ENCODE peak calls at places on chromosome 2, in six cellular contexts. One of them, this sample, is unnamed.

GRCh38 chr2:158011055-158011771 is 90.5 kb upstream of the UPP2 start:
- DNase-seq in GM03348: no peak
- DNase-seq in NCI-H510A treated with DMSO at 0.1 percent for 48 hours: no peak
- DNase-seq in iris pigment epithelial cell: peak
- DNase-seq in HS-5: no peak
- DNase-seq in WTC11: peak
- DNase-seq in this sample: peak

GRCh38 chr2:148922776-148923175 is 47.7 kb downstream of the KIF5C start:
- DNase-seq in GM03348: no peak
- DNase-seq in NCI-H510A treated with DMSO at 0.1 percent for 48 hours: no peak
- DNase-seq in iris pigment epithelial cell: no peak
- DNase-seq in HS-5: no peak
- DNase-seq in WTC11: no peak
- DNase-seq in this sample: no peak

GRCh38 chr2:46937457-46937856 is 21.9 kb upstream of the MCFD2 start:
- DNase-seq in GM03348: peak
- DNase-seq in NCI-H510A treated with DMSO at 0.1 percent for 48 hours: no peak
- DNase-seq in iris pigment epithelial cell: peak
- DNase-seq in HS-5: no peak
- DNase-seq in WTC11: no peak
- DNase-seq in this sample: peak

GRCh38 chr2:43114210-43114609 is 112.2 kb downstream of the ZFP36L2 start:
- DNase-seq in GM03348: no peak
- DNase-seq in NCI-H510A treated with DMSO at 0.1 percent for 48 hours: no peak
- DNase-seq in iris pigment epithelial cell: peak
- DNase-seq in HS-5: no peak
- DNase-seq in WTC11: no peak
- DNase-seq in this sample: peak

GRCh38 chr2:149330127-149331022 is at the start of gene LYPD6:
- DNase-seq in GM03348: peak
- DNase-seq in NCI-H510A treated with DMSO at 0.1 percent for 48 hours: peak
- DNase-seq in iris pigment epithelial cell: peak
- DNase-seq in HS-5: peak
- DNase-seq in WTC11: peak
- DNase-seq in this sample: peak

GRCh38 chr2:222859786-222860726 is 780 bp upstream of the ACSL3 start:
- DNase-seq in GM03348: peak
- DNase-seq in NCI-H510A treated with DMSO at 0.1 percent for 48 hours: peak
- DNase-seq in iris pigment epithelial cell: peak
- DNase-seq in HS-5: no peak
- DNase-seq in WTC11: peak
- DNase-seq in this sample: peak

GRCh38 chr2:203681978-203682377 is 24.5 kb upstream of the CD28 start:
- DNase-seq in GM03348: no peak
- DNase-seq in NCI-H510A treated with DMSO at 0.1 percent for 48 hours: no peak
- DNase-seq in iris pigment epithelial cell: peak
- DNase-seq in HS-5: no peak
- DNase-seq in WTC11: no peak
- DNase-seq in this sample: peak

GRCh38 chr2:14220101-14220500 is 412.4 kb upstream of the LRATD1 start:
- DNase-seq in GM03348: no peak
- DNase-seq in NCI-H510A treated with DMSO at 0.1 percent for 48 hours: no peak
- DNase-seq in iris pigment epithelial cell: peak
- DNase-seq in HS-5: peak
- DNase-seq in WTC11: no peak
- DNase-seq in this sample: peak

GRCh38 chr2:120729410-120730052 is 6.1 kb upstream of the GLI2 start:
- DNase-seq in GM03348: peak
- DNase-seq in NCI-H510A treated with DMSO at 0.1 percent for 48 hours: peak
- DNase-seq in iris pigment epithelial cell: peak
- DNase-seq in HS-5: peak
- DNase-seq in WTC11: no peak
- DNase-seq in this sample: peak

GRCh38 chr2:130796280-130796679 is 40.4 kb upstream of the ARHGEF4 start:
- DNase-seq in GM03348: no peak
- DNase-seq in NCI-H510A treated with DMSO at 0.1 percent for 48 hours: no peak
- DNase-seq in iris pigment epithelial cell: no peak
- DNase-seq in HS-5: no peak
- DNase-seq in WTC11: peak
- DNase-seq in this sample: peak

GRCh38 chr2:208280933-208281332 is 14.9 kb downstream of the PIKFYVE start:
- DNase-seq in GM03348: peak
- DNase-seq in NCI-H510A treated with DMSO at 0.1 percent for 48 hours: no peak
- DNase-seq in iris pigment epithelial cell: peak
- DNase-seq in HS-5: peak
- DNase-seq in WTC11: no peak
- DNase-seq in this sample: peak

GRCh38 chr2:127626175-127626574 is 19.8 kb upstream of the GPR17 start:
- DNase-seq in GM03348: no peak
- DNase-seq in NCI-H510A treated with DMSO at 0.1 percent for 48 hours: no peak
- DNase-seq in iris pigment epithelial cell: no peak
- DNase-seq in HS-5: no peak
- DNase-seq in WTC11: no peak
- DNase-seq in this sample: no peak

GRCh38 chr2:45577426-45577825 is 33.6 kb downstream of the SRBD1 start:
- DNase-seq in GM03348: peak
- DNase-seq in NCI-H510A treated with DMSO at 0.1 percent for 48 hours: no peak
- DNase-seq in iris pigment epithelial cell: peak
- DNase-seq in HS-5: no peak
- DNase-seq in WTC11: no peak
- DNase-seq in this sample: no peak